ENCODE peak calls at places on chromosome 12, in nine cellular contexts. C is AG04450, Z is lower lobe of right lung, B is IMR-90, M is heart left ventricle, O is pancreas, H is fibroblast of mammary gland, K is stomach, A is AG10803. I is an unnamed sample.

GRCh38 chr12:53235742-53236442 is 3.9 kb upstream of the RARG start:
- DNase-seq in M (no peak), B (no peak), Z (peak; percentile 18), O (no peak), H (no peak), A (no peak), K (no peak), C (no peak), I (no peak)

GRCh38 chr12:6735448-6736191 is 11.8 kb downstream of the COPS7A start:
- DNase-seq in C (no peak), O (peak; percentile 70), Z (peak; percentile 77), A (peak; percentile 72), B (peak; percentile 58), H (peak; percentile 77), M (peak; percentile 67), K (peak; percentile 77), I (peak; percentile 76)

GRCh38 chr12:7781274-7781673 is 7.9 kb upstream of the NANOG start:
- DNase-seq in Z (no peak), A (no peak), M (no peak), B (no peak), C (no peak), O (no peak), H (no peak), K (no peak), I (no peak)

GRCh38 chr12:20127401-20127800 is 240.9 kb upstream of the PDE3A start:
- DNase-seq in H (peak; percentile 34), A (no peak), B (no peak), M (no peak), Z (no peak), K (no peak), O (no peak), C (no peak), I (peak; percentile 3)

GRCh38 chr12:130013771-130014484 is 110.1 kb upstream of the TMEM132D start:
- DNase-seq in Z (no peak), H (peak; percentile 25), K (peak; percentile 40), O (peak; percentile 57), A (peak; percentile 20), C (no peak), M (no peak), B (no peak), I (no peak)

GRCh38 chr12:113186033-113186365 is 478 bp downstream of the RITA1 start:
- DNase-seq in K (no peak), B (peak; percentile 18), Z (no peak), M (no peak), C (no peak), H (peak; percentile 34), O (no peak), A (no peak), I (peak; percentile 27)

GRCh38 chr12:50353869-50354593 is 42.4 kb downstream of the FAM186A start:
- DNase-seq in O (no peak), A (peak; percentile 8), Z (no peak), M (no peak), K (no peak), C (no peak), H (peak; percentile 21), B (peak; percentile 34), I (peak; percentile 40)

GRCh38 chr12:89156862-89157262 is 195.4 kb downstream of the DUSP6 start:
- DNase-seq in O (no peak), B (peak; percentile 67), C (no peak), M (no peak), A (peak; percentile 87), H (peak; percentile 86), Z (no peak), K (no peak), I (peak; percentile 59)

DNA sequence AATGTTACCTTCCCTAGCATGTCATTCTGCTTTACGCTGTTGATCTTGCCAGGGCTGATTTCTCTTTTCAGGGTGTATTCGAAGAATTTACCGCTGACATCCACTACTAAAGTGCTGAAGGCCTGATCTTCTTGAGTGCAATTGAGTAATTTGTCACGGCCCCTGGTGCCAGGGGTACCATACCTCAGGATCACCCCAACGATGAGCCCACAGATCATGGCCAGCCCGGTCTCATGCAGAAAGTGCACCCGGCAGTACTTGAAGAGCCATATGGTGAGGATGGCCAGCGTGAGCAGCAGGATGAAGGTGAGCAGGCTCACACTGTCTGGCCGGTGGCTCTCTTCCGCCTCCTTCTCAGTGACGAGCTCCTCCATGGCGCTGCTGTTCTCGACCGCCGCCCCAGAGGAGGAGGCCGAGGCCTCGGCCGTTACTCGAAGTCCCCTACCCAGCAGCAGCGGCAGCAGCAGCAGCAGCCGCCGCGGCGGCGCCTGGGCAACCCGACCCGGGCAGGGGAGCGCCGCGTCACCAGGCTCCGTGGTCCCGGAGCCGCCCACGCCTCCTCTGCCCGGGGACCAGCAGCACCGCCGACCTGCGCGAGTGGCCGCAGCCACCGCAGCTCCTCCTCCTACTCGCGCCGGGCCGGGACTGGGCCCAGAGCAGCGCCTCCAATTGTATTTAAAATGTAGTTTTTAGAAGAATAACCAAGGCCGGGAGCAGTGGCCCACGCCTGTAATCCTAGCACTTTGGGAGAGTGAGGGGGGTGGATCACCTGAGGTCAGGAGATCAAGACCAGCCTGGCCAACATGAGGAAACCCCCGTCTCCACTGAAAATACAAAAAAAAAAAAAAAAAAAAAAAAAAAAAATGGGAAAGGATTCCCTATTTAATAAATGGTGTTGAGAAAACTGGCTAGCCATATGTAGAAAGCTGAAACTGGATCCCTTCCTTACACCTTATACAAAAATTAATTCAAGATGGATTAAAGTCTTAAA is 58.5 kb upstream of the TMPO start:
- DNase-seq in C (no peak), A (peak; percentile 31), K (peak; percentile 46), H (peak; percentile 30), M (peak; percentile 43), O (peak; percentile 57), Z (peak; percentile 73), B (peak; percentile 21), I (no peak)
- H3K4me3 ChIP-seq in C (peak overlapping the region; percentile 51), A (peak overlapping the region; percentile 46), K (peak overlapping the region; percentile 51), H (peak overlapping the region; percentile 29), M (peak overlapping the region; percentile 59), O (peak overlapping the region; percentile 50), Z (peak overlapping the region; percentile 51), B (peak overlapping the region; percentile 19), I (peak overlapping the region; percentile 31)

GRCh38 chr12:106039646-106040404 is 98.9 kb downstream of the NUAK1 start:
- DNase-seq in Z (no peak), O (no peak), C (no peak), H (no peak), B (no peak), K (no peak), M (no peak), A (no peak), I (no peak)

GRCh38 chr12:106042091-106042490 is 96.7 kb downstream of the NUAK1 start:
- DNase-seq in B (no peak), K (no peak), M (no peak), A (peak; percentile 41), Z (no peak), C (no peak), O (no peak), H (no peak), I (no peak)

GRCh38 chr12:106037524-106038298 is 101.0 kb downstream of the NUAK1 start:
- DNase-seq in Z (no peak), O (no peak), C (no peak), M (no peak), H (no peak), A (no peak), K (no peak), B (no peak), I (no peak)

GRCh38 chr12:106039242-106039641 is 99.5 kb downstream of the NUAK1 start:
- DNase-seq in A (no peak), C (no peak), M (no peak), O (no peak), Z (no peak), K (no peak), H (no peak), B (no peak), I (no peak)

DNA sequence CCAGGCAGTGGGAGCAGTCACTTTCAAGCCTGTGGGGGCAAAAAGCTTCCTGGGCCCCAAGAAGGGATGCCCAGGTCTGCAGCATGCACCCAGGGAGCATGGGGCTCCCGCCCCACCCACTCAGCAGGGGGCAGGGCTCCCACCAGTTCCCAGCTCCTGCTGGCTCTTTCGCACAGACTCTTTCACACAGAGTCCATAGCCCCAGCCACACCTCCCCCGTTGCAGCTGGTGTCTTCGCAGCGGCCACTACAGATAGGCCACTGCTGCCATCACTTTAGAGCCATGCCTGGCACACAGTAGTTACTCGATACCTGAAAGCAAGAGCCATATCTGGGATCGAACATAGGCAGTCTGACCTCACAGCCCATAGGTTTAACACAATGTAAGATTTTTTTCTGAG is 98.2 kb downstream of the NUAK1 start:
- DNase-seq in Z (no peak), A (no peak), C (no peak), K (no peak), B (no peak), O (no peak), H (no peak), M (no peak), I (no peak)
- TF ChIP-seq CTCF in Z (no peak), A (no peak), C (no peak), K (no peak), B (no peak), O (no peak), H (no peak), M (no peak), I (no peak)

DNA sequence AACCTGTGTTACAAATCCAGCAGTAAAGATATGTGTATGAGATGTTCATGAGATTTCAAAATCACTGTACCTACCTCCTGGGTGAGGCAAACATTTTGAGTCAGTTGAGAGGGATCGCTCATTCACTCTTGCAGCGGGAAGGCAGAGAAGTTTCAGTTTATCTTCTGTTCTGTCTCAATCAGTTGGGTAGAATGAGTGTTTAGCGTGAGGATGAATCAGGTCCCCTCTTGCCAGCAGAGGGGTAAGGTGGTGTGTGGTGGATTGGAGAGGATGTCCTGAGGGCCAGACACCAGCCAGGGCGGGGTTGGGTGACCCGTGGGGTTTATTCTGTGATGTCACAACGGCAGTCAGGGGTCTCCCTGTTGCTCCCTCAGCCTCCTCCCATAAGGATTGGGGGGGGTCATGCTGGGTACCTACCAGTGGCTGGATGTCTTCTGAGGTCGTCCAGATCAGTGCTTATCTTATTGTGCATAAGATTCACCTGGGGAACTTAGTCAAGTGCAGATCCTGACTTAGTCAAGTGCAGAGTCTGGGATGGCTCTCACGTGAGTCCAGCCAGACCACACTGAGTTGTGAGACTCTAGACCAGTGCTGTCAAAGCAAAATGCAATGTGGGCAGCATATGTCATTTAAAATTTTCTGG is at the start of gene GSG1:
- DNase-seq in M (no peak), B (peak; percentile 44), C (no peak), O (no peak), K (no peak), H (peak; percentile 77), Z (no peak), A (no peak), I (peak; percentile 36)
- H3K4me3 ChIP-seq in M (no peak within 1 kb of the TSS), B (no peak within 1 kb of the TSS), C (no peak within 1 kb of the TSS), O (no peak within 1 kb of the TSS), K (no peak within 1 kb of the TSS), H (no peak within 1 kb of the TSS), Z (no peak within 1 kb of the TSS), A (no peak within 1 kb of the TSS), I (no peak within 1 kb of the TSS)

GRCh38 chr12:81333812-81334211 is 255.9 kb downstream of the ACSS3 start:
- DNase-seq in O (no peak), B (no peak), M (no peak), C (no peak), Z (no peak), K (no peak), H (no peak), A (no peak), I (no peak)

GRCh38 chr12:81330480-81330879 is 252.6 kb downstream of the ACSS3 start:
- DNase-seq in C (no peak), O (no peak), Z (no peak), M (no peak), A (no peak), K (no peak), B (no peak), H (peak; percentile 6), I (no peak)

GRCh38 chr12:81332054-81332453 is 254.2 kb downstream of the ACSS3 start:
- DNase-seq in A (no peak), O (no peak), C (no peak), Z (no peak), M (no peak), H (no peak), K (no peak), B (no peak), I (no peak)

GRCh38 chr12:81327458-81327857 is 249.6 kb downstream of the ACSS3 start:
- DNase-seq in Z (no peak), A (no peak), O (no peak), C (no peak), M (no peak), K (no peak), B (no peak), H (no peak), I (no peak)

GRCh38 chr12:81329088-81329487 is 251.2 kb downstream of the ACSS3 start:
- DNase-seq in C (no peak), A (peak; percentile 4), Z (no peak), K (no peak), O (no peak), H (peak; percentile 59), B (peak; percentile 2), M (no peak), I (peak; percentile 1)
- TF ChIP-seq CTCF in C (peak; percentile 36), A (peak; percentile 27), Z (peak; percentile 11), K (no peak), O (no peak), H (peak; percentile 47), B (no peak), M (no peak), I (peak; percentile 32)

I was measured in fibroblast of the aortic adventitia.